ENCODE peak calls at places on chromosomes 3 and 15, in four cellular contexts. M is HepG2, T is K562, Z is GM12878. V is an unnamed sample.

GRCh38 chr3:141083831-141084624 is 32.9 kb downstream of the SPSB4 start:
- DNase-seq in M (no peak), T (no peak), Z (no peak), V (no peak)

GRCh38 chr15:46277994-46278885 is 643.4 kb downstream of the SQOR start:
- DNase-seq in M (no peak), T (no peak), Z (no peak), V (no peak)

GRCh38 chr15:98760112-98760826 is 111.9 kb downstream of the IGF1R start:
- DNase-seq in M (no peak), Z (no peak), T (no peak), V (no peak)

GRCh38 chr3:66828303-66828702 is 169.8 kb upstream of the KBTBD8 start:
- DNase-seq in T (no peak), Z (no peak), M (no peak), V (no peak)

GRCh38 chr3:30167511-30168135 is 438.8 kb upstream of the TGFBR2 start:
- DNase-seq in M (no peak), T (no peak), Z (no peak), V (no peak)

GRCh38 chr3:45754461-45754860 is 41.9 kb downstream of the SLC6A20 start:
- DNase-seq in M (no peak), T (no peak), Z (no peak), V (no peak)

GRCh38 chr3:38698061-38698460 is 48.6 kb upstream of the SCN5A start:
- DNase-seq in Z (no peak), M (no peak), T (no peak), V (no peak)

GRCh38 chr3:138768126-138768525 is 66.6 kb downstream of the PIK3CB start:
- DNase-seq in M (no peak), T (no peak), Z (no peak), V (peak)

GRCh38 chr15:69014454-69014853 is at the start of gene NOX5:
- DNase-seq in Z (no peak), M (no peak), T (peak), V (peak)

GRCh38 chr15:56772868-56773639 is 39.7 kb upstream of the ZNF280D start:
- DNase-seq in M (peak), T (no peak), Z (no peak), V (no peak)

GRCh38 chr15:49718234-49718633 is 97.4 kb downstream of the DTWD1 start:
- DNase-seq in M (no peak), T (no peak), Z (no peak), V (no peak)

GRCh38 chr15:83709246-83709645 is 55.3 kb downstream of the ADAMTSL3 start:
- DNase-seq in M (no peak), T (no peak), Z (no peak), V (no peak)

GRCh38 chr3:7876741-7877297 is 624.8 kb upstream of the LMCD1 start:
- DNase-seq in M (no peak), Z (no peak), T (no peak), V (no peak)

GRCh38 chr3:192812736-192813383 is 85.5 kb upstream of the FGF12 start:
- DNase-seq in Z (no peak), M (peak), T (no peak), V (no peak)

GRCh38 chr15:87031545-87032230 is 952.0 kb downstream of the AGBL1 start:
- DNase-seq in Z (no peak), T (no peak), M (no peak), V (no peak)

GRCh38 chr3:150409125-150409526 is 1.0 kb downstream of the TSC22D2 start:
- DNase-seq in T (no peak), M (no peak), Z (no peak), V (no peak)

GRCh38 chr15:49688135-49688790 is 67.4 kb downstream of the DTWD1 start:
- DNase-seq in Z (no peak), T (no peak), M (no peak), V (no peak)

GRCh38 chr3:141407817-141408216 is 39.5 kb downstream of the ZBTB38 start:
- DNase-seq in T (no peak), M (no peak), Z (no peak), V (no peak)

GRCh38 chr3:62922326-62922725 is 47.1 kb upstream of the CADPS start:
- DNase-seq in M (no peak), T (no peak), Z (no peak), V (no peak)

GRCh38 chr15:44137750-44138149 is 57.3 kb downstream of the FRMD5 start:
- DNase-seq in T (no peak), Z (no peak), M (no peak), V (no peak)

GRCh38 chr3:39294446-39295183 is 14.8 kb upstream of the CX3CR1 start:
- DNase-seq in T (no peak), M (no peak), Z (no peak), V (no peak)

GRCh38 chr15:68232937-68233336 is 3.4 kb upstream of the CLN6 start:
- DNase-seq in M (no peak), Z (no peak), T (no peak), V (no peak)

GRCh38 chr3:16132926-16133325 is 41.6 kb upstream of the GALNT15 start:
- DNase-seq in Z (no peak), T (no peak), M (no peak), V (no peak)

GRCh38 chr3:175985781-175986180 is 1126.6 kb downstream of the NAALADL2 start:
- DNase-seq in Z (no peak), T (no peak), M (no peak), V (no peak)

DNA sequence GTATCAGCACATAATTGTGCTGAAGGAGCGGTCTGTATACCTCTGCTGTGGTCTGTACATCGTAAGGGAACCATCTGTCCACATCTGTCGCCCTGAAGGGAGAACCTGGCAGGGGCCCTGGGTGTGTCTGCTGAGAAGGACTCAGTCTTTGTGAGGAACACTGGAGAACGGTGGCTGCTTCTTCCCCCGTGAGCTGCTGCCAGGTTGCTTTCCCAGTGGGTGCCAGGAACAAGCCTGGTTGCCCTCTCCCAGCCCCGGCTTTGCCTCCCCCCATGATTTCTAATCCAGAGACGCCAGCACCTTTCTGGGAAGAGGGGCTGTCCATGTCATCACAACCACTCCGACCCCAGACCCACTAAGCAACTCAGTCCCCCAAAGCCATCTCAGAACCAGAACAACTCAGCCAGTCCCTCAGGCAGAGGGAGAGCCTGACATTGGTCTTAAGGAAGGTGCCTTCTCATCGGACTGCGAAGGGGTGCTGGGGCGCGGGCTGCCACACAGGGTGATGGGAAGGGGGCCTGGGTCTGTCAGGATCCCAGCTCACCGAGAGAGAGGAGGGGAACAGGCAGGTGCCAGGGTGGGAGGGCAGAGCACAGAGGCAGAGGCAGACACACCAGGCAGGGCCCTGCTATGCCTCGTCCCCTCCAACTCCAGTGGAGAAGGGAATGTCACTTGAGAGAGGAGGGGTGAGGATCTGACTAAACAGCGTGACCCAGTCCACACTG is 8.5 kb downstream of the TNK2 start:
- DNase-seq in T (no peak), Z (no peak), M (no peak), V (no peak)
- TF ChIP-seq TAF1 in T (no peak), Z (no peak), M (no peak), V (no peak)

DNA sequence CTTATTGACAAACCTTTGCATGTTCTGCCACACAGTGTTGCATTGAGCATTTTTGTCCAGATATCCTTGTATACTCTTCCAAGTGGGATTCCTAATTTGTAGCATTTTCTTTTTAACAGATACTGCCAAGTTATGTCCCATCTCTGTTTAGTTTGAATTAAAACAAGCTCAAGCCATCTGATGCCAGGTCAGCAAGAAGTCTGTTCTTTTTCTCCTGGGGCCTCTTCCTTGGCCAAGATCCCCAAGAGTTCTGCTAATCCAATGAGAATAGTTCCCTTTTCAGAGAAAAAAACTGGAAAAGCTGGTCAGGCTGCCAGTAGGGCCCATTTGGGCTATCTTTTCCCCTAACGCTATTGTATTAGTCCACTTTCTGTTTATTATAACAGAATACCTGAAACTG is 29.8 kb downstream of the GLDN start:
- DNase-seq in T (no peak), Z (no peak), M (no peak), V (no peak)
- TF ChIP-seq CEBPB in T (no peak), Z (no peak), M (no peak), V (no peak)

DNA sequence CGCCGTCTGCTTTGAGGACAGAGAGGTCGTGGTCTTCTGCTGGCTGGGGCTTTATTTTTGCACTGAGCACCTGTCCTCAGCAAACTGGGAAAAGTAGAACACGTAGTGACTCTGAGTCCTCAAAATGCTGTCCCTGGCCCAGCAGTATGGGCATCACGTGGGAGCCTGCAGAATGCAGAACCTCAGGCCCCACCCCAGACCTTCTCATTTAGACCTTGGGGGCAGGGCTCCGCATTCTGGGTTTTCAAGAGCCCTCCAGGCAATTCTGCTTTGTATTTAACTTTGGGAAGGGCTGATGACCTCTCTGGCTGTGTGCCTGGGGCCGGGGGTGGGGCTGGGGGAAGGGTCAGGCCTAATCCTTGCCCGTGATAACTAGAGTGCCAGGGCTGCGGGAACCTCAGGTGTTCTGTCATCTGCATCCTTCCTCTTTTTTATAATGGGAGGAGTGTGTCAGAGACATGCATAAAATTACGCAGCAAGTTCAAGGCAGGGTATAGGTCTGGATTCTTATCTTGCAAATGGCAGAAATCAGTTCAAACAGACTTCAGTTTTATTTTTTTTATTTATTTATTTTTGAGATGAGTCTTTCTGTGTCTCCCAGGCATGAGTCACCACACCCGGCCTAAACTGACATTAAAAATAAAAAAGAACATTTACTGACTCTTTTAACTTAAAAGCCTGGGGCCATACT is 11.1 kb downstream of the SLC6A6 start:
- DNase-seq in T (no peak), M (no peak), Z (no peak), V (no peak)
- TF ChIP-seq TAF1 in T (no peak), M (no peak), Z (no peak), V (no peak)

DNA sequence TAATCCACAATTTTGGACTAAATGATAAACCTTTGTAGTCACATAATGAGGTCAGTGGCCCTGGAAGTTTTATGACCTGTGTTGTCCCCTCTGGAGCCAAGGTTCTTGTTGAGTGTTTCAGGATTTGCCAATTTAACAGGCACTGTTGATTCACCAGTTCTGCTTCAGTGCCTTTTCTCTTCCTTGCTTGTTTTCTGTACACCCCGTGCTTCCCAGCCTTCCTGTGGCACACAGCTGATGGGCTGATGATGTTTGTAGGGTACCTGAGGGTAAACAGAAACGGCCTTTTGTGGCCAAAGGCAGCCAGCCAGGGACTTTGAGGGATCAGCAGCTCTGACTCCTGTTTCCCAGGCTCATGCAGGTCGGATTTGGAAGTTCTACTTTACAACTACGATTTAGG is 13.3 kb downstream of the GYG1 start:
- DNase-seq in T (no peak), Z (no peak), M (no peak), V (no peak)
- TF ChIP-seq CEBPB in T (no peak), Z (no peak), M (no peak), V (no peak)

GRCh38 chr15:34790121-34790520 is 5.2 kb downstream of the ACTC1 start:
- DNase-seq in M (no peak), Z (no peak), T (no peak), V (no peak)
- TF ChIP-seq TAF1 in M (no peak), Z (no peak), T (no peak), V (no peak)

DNA sequence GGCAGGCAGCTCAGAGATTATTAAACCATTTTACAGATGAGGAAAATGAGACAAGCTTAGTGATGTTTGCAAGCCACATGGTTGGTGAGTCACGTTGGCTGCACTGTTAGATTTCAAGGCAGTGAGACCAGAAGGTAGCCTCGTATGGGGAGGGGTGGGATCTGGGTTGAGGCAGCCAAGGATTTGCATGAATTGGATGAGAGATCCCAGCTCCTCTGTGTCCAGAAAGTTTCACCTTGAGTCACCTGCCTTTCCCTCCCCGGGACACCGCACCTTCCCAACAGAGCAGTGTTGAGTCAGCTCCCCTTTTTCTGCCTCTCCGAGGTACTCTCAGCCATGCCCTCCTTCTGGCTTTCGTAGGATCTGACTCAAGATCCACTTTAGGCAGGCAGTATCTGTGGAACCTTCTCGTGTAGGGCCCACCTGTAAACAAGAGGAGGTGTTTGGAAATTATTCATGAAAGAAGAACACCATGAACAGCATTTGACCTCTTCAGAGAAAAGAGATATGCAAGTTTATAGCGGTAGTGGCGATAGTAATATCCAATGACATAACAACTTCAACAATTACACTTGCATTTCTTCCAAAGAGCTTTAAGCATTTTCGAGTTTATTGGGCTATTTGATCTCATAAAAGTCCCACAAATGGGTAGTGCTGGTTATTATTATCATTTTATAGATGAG is 46.8 kb upstream of the VPS8 start:
- DNase-seq in Z (no peak), M (no peak), T (no peak), V (no peak)
- TF ChIP-seq CEBPB in Z (no peak), M (no peak), T (peak), V (no peak)

DNA sequence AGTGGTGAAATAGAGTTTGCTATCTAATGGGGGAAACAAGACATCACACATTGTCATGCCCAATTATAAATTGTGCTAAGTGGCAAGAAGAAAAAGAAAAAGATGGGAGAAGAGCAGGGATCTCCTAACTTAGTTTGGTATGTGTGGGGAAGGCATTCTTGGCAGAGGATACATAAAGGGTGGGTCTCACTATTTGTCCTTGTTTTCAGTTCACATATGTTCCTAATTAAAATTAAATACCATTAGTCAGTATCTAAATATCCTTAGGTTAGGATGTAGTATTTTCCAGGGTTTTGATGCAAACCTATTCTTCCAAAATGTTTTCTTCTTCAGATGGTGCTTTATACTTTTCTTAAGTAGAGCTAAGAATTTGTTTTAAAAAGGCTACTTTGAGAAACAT is 173.7 kb downstream of the B3GALNT1 start:
- DNase-seq in Z (no peak), T (no peak), M (no peak), V (no peak)
- TF ChIP-seq TAF1 in Z (no peak), T (no peak), M (no peak), V (no peak)

GRCh38 chr15:95448531-95449210 is 881.8 kb upstream of the NR2F2 start:
- DNase-seq in Z (no peak), T (no peak), M (no peak), V (no peak)
- TF ChIP-seq CEBPB in Z (no peak), T (no peak), M (no peak), V (no peak)

V was measured in H1.